ENCODE peak calls at places on chromosomes 1 and 21, in six cellular contexts. B is stimulated activated CD4-positive, alpha-beta T cell treated with anti-CD3 and anti-CD28 coated beads, Interleukin-12 subunit alpha, Interleukin-12 subunit beta, amount 100 ng/mL, for 24 hours; P is hepatic stellate cell; R is NCI-H2081; Y is EL; I is HCT116. J is an unnamed sample.

GRCh38 chr21:17088500-17088899 is 424.3 kb upstream of the CXADR start:
- DNase-seq in P (no peak), I (no peak), B (no peak), Y (no peak), R (no peak), J (no peak)

GRCh38 chr21:35316933-35317332 is 267.8 kb upstream of the RUNX1 start:
- DNase-seq in B (no peak), R (no peak), I (no peak), P (peak; percentile 7), Y (peak; percentile 19), J (no peak)

GRCh38 chr1:211705439-211706205 is 30.2 kb upstream of the NEK2 start:
- DNase-seq in P (no peak), Y (peak; percentile 18), B (no peak), I (no peak), R (no peak), J (no peak)

GRCh38 chr1:41537257-41537656 is 52.8 kb upstream of the EDN2 start:
- DNase-seq in R (no peak), I (no peak), B (no peak), P (peak; percentile 34), Y (peak; percentile 84), J (no peak)

GRCh38 chr1:178266619-178267066 is 172.7 kb downstream of the RASAL2 start:
- DNase-seq in B (no peak), Y (no peak), I (no peak), P (no peak), R (no peak), J (no peak)

GRCh38 chr1:197199923-197200467 is 53.5 kb upstream of the ASPM start:
- DNase-seq in I (no peak), P (no peak), Y (no peak), R (peak; percentile 48), B (no peak), J (no peak)

GRCh38 chr1:84377480-84378095 is 20.7 kb upstream of the DNASE2B start:
- DNase-seq in P (peak; percentile 9), Y (peak; percentile 84), B (no peak), I (no peak), R (no peak), J (no peak)

GRCh38 chr1:24555591-24556413 is at the start of gene NCMAP:
- DNase-seq in P (no peak), R (peak; percentile 47), I (peak; percentile 10), Y (no peak), B (peak; percentile 41), J (no peak)

GRCh38 chr1:40162791-40163441 is 1.7 kb downstream of the RLF start:
- DNase-seq in I (no peak), R (no peak), B (no peak), P (peak; percentile 29), Y (peak; percentile 41), J (no peak)

GRCh38 chr1:183894290-183894565 is 89.3 kb downstream of the RGL1 start:
- DNase-seq in P (no peak), Y (no peak), I (no peak), R (no peak), B (no peak), J (no peak)